ENCODE peak calls at places on chromosomes 6 and 20, in four cellular contexts. K is lower leg skin, B is A549, E is right lobe of liver. M is an unnamed sample.

GRCh38 chr6:164108092-164108491 is 693.6 kb downstream of the QKI start:
- DNase-seq in E (no peak), K (no peak), B (no peak), M (no peak)

GRCh38 chr20:40769677-40770285 is 80.7 kb upstream of the MAFB start:
- DNase-seq in E (no peak), B (no peak), K (no peak), M (no peak)

GRCh38 chr6:35065441-35065800 is 75.7 kb downstream of the TCP11 start:
- DNase-seq in K (no peak), B (no peak), E (no peak), M (no peak)

GRCh38 chr6:90219168-90219985 is 77.3 kb downstream of the BACH2 start:
- DNase-seq in E (no peak), K (peak), B (no peak), M (no peak)

GRCh38 chr6:2857580-2858337 is 16.1 kb upstream of the SERPINB1 start:
- DNase-seq in K (no peak), B (peak), E (peak), M (peak)

GRCh38 chr20:1087311-1087710 is 31.1 kb upstream of the PSMF1 start:
- DNase-seq in K (no peak), E (no peak), B (no peak), M (no peak)

GRCh38 chr20:3980260-3981131 is 34.9 kb downstream of the RNF24 start:
- DNase-seq in B (peak), K (no peak), E (no peak), M (no peak)

GRCh38 chr6:45916692-45917091 is 99.0 kb downstream of the CLIC5 start:
- DNase-seq in E (no peak), B (no peak), K (no peak), M (no peak)

GRCh38 chr6:33313709-33314514 is at the start of gene TAPBP:
- DNase-seq in K (peak), E (peak), B (peak), M (peak)

GRCh38 chr6:144248470-144249301 is 36.4 kb upstream of the UTRN start:
- DNase-seq in E (no peak), B (no peak), K (no peak), M (no peak)

GRCh38 chr6:43428874-43429273 is 1.5 kb downstream of the ABCC10 start:
- DNase-seq in K (peak), B (no peak), E (no peak), M (no peak)

GRCh38 chr6:74447013-74447412 is 751.0 kb downstream of the CD109 start:
- DNase-seq in B (peak), K (no peak), E (no peak), M (no peak)

GRCh38 chr6:31122803-31123706 is 2.8 kb upstream of the CDSN start:
- DNase-seq in K (no peak), B (peak), E (no peak), M (peak)

GRCh38 chr6:149225946-149226345 is 91.6 kb upstream of the TAB2 start:
- DNase-seq in B (no peak), E (no peak), K (no peak), M (no peak)

GRCh38 chr20:21435576-21435975 is 38.2 kb upstream of the NKX2-4 start:
- DNase-seq in K (no peak), E (no peak), B (no peak), M (no peak)

GRCh38 chr6:150334790-150335783 is 33.7 kb upstream of the IYD start:
- DNase-seq in K (no peak), B (peak), E (no peak), M (no peak)

GRCh38 chr6:36581716-36582115 is 12.4 kb upstream of the SRSF3 start:
- DNase-seq in B (no peak), K (no peak), E (no peak), M (no peak)

GRCh38 chr20:57038608-57039440 is 227.6 kb downstream of the BMP7 start:
- DNase-seq in B (no peak), K (no peak), E (no peak), M (no peak)

GRCh38 chr6:167543602-167544506 is 219.0 kb downstream of the TTLL2 start:
- DNase-seq in K (no peak), B (no peak), E (no peak), M (peak)

GRCh38 chr6:72649032-72649984 is 27.4 kb downstream of the KCNQ5 start:
- DNase-seq in B (peak), E (no peak), K (no peak), M (no peak)

GRCh38 chr6:158867381-158868121 is 48.4 kb upstream of the EZR start:
- DNase-seq in E (no peak), K (peak), B (peak), M (peak)

GRCh38 chr6:136350914-136351313 is 61.3 kb upstream of the BCLAF1 start:
- DNase-seq in E (no peak), K (no peak), B (no peak), M (no peak)

GRCh38 chr6:93677297-93677965 is 258.1 kb upstream of the EPHA7 start:
- DNase-seq in B (no peak), E (no peak), K (no peak), M (no peak)

GRCh38 chr6:157456524-157456829 is 75.5 kb downstream of the ZDHHC14 start:
- DNase-seq in K (no peak), E (no peak), B (no peak), M (no peak)

GRCh38 chr20:41004561-41005360 is 23.9 kb upstream of the TOP1 start:
- DNase-seq in K (peak), B (no peak), E (no peak), M (no peak)

GRCh38 chr20:44714701-44715494 is at the start of gene CCN5:
- DNase-seq in B (peak), K (peak), E (peak), M (peak)

GRCh38 chr6:147728903-147729302 is 220.4 kb downstream of the SAMD5 start:
- DNase-seq in E (no peak), K (no peak), B (no peak), M (no peak)

GRCh38 chr6:140713495-140713894 is 1339.0 kb upstream of the CITED2 start:
- DNase-seq in K (no peak), E (no peak), B (no peak), M (no peak)

GRCh38 chr6:163588211-163588919 is 173.8 kb downstream of the QKI start:
- DNase-seq in K (peak), E (no peak), B (no peak), M (no peak)

GRCh38 chr6:5501837-5502236 is 240.5 kb downstream of the FARS2 start:
- DNase-seq in E (no peak), K (no peak), B (no peak), M (no peak)

GRCh38 chr6:169971171-169971861 is 219.9 kb downstream of the ERMARD start:
- DNase-seq in K (peak), E (no peak), B (no peak), M (peak)

GRCh38 chr20:22374678-22375590 is 209.4 kb downstream of the FOXA2 start:
- DNase-seq in B (no peak), E (no peak), K (no peak), M (no peak)

GRCh38 chr6:42154461-42155209 is 12.2 kb upstream of the C6orf132 start:
- DNase-seq in E (no peak), B (no peak), K (no peak), M (no peak)

M was measured in mucosa of descending colon.